ENCODE peak calls at places on chromosomes 4 and X, in four cellular contexts. C, B, V and F are unnamed samples.

GRCh38 chr4:10113362-10114047 is 3.1 kb downstream of the WDR1 start:
- DNase-seq in C (no peak), B (no peak), V (no peak), F (no peak)

GRCh38 chr4:122930877-122931276 is 8.5 kb upstream of the NUDT6 start:
- DNase-seq in C (no peak), B (no peak), V (no peak), F (no peak)

GRCh38 chr4:102959503-102959902 is 60.0 kb downstream of the SLC9B1 start:
- DNase-seq in C (no peak), B (peak), V (no peak), F (no peak)

GRCh38 chrX:133215747-133216146 is 2.4 kb downstream of the TFDP3 start:
- DNase-seq in C (peak), B (peak), V (peak), F (no peak)

GRCh38 chrX:28158019-28158777 is 176.9 kb upstream of the DCAF8L1 start:
- DNase-seq in C (no peak), B (no peak), V (no peak), F (no peak)

GRCh38 chr4:175469519-175469918 is 342.5 kb downstream of the GPM6A start:
- DNase-seq in C (no peak), B (no peak), V (no peak), F (no peak)

GRCh38 chrX:135193740-135194139 is 22.5 kb upstream of the CT55 start:
- DNase-seq in C (no peak), B (no peak), V (no peak), F (no peak)

GRCh38 chr4:44760142-44760898 is 34.0 kb upstream of the GNPDA2 start:
- DNase-seq in C (no peak), B (peak), V (peak), F (no peak)

GRCh38 chr4:60822986-60823385 is 377.1 kb upstream of the ADGRL3 start:
- DNase-seq in C (no peak), B (no peak), V (no peak), F (no peak)

GRCh38 chr4:100539706-100540105 is 21.9 kb upstream of the EMCN start:
- DNase-seq in C (no peak), B (no peak), V (no peak), F (no peak)

GRCh38 chrX:71440401-71440800 is 74.2 kb downstream of the TAF1 start:
- DNase-seq in C (no peak), B (no peak), V (no peak), F (no peak)

GRCh38 chr4:128006592-128006991 is 41.4 kb downstream of the ABHD18 start:
- DNase-seq in C (no peak), B (no peak), V (no peak), F (no peak)

GRCh38 chr4:41324861-41325260 is 68.1 kb downstream of the UCHL1 start:
- DNase-seq in C (no peak), B (no peak), V (no peak), F (no peak)

GRCh38 chr4:5707366-5708133 is 809 bp downstream of the EVC2 start:
- DNase-seq in C (no peak), B (no peak), V (no peak), F (no peak)
- TF ChIP-seq TCF7 in C (no peak), B (no peak), V (no peak), F (no peak)

GRCh38 chr4:98261291-98262271 is at the start of gene RAP1GDS1:
- DNase-seq in C (peak), B (peak), V (peak), F (no peak)
- TF ChIP-seq TCF7 in C (no peak), B (no peak), V (no peak), F (no peak)

GRCh38 chr4:183602444-183603102 is 56.4 kb downstream of the RWDD4 start:
- DNase-seq in C (no peak), B (peak), V (no peak), F (no peak)
- TF ChIP-seq TCF7 in C (no peak), B (no peak), V (no peak), F (no peak)

DNA sequence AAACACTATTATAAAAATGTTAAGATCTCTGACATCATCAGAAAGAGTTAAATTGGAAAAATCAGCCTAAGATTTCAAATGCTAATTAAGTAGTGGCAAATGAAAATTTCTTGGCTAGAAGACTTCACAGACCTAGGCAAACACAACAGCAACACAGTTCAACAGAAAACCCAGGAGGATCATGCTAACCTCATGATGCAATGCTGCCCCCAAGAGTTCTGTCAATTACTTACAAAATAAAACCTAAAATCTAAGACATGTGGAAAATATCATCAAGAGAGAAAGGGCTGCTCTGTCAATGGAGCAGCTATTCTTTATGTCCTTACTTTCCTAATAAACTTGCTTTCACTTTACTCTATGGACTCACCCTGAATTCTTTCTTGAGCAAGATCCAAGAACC is 21.0 kb downstream of the S100G start:
- DNase-seq in C (no peak), B (peak), V (peak), F (no peak)
- TF ChIP-seq TCF7 in C (no peak), B (no peak), V (no peak), F (no peak)

DNA sequence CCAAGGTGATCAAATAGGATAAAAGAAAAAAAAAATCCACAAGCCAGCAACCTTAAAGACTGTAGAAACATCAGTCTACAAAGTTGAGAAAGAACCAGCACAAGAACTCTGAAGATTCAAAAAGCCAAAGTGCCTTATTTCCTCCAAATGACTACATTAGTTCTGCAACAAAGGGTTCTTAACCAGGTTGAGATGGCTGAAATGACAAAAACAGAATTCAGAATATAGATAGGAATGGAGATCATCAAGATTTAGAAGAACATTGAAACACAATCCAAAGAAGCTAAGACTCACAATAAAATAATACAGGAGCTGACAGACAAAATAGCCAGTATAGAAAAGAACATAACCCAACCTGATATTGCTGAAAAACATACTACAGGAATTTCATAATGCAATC is 156.5 kb upstream of the ZCCHC13 start:
- DNase-seq in C (no peak), B (no peak), V (no peak), F (no peak)
- TF ChIP-seq TCF7 in C (no peak), B (no peak), V (no peak), F (no peak)

DNA sequence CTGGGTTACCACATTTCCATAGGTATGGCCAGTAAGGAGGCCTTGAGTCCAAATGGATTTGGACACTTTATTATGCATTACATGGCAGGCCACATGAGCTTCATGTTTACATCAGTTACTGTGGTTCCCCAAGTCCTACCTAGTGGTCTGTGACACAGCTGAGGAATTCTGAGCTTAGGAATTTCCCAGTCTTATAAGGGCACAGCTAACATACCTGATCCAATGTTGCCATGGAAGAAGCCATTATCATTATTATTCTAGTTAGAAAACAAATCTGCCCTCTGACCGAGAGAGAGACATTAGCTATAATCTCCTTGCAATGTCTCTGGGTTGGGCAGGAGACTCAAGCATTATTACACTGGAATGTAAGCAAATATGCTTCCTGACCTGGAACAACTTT is 174.4 kb upstream of the NUDT10 start:
- DNase-seq in C (no peak), B (no peak), V (no peak), F (no peak)
- TF ChIP-seq TCF7 in C (no peak), B (no peak), V (no peak), F (no peak)

GRCh38 chrX:65035451-65035779 is 59.2 kb upstream of the ZC4H2 start:
- DNase-seq in C (peak), B (peak), V (no peak), F (no peak)
- TF ChIP-seq TCF7 in C (no peak), B (no peak), V (no peak), F (no peak)

GRCh38 chr4:3204021-3204431 is 44.9 kb upstream of the MSANTD1 start:
- DNase-seq in C (no peak), B (no peak), V (peak), F (no peak)

GRCh38 chr4:3205995-3206394 is 43.0 kb upstream of the MSANTD1 start:
- DNase-seq in C (no peak), B (no peak), V (peak), F (no peak)

GRCh38 chr4:3200423-3201090 is 48.4 kb upstream of the MSANTD1 start:
- DNase-seq in C (no peak), B (no peak), V (no peak), F (no peak)

GRCh38 chr4:3201718-3202702 is 46.9 kb upstream of the MSANTD1 start:
- DNase-seq in C (no peak), B (peak), V (peak), F (peak)

GRCh38 chr4:3202836-3203820 is 45.8 kb upstream of the MSANTD1 start:
- DNase-seq in C (no peak), B (no peak), V (peak), F (no peak)
- TF ChIP-seq TCF7 in C (no peak), B (no peak), V (peak), F (no peak)

GRCh38 chrX:53281321-53281822 is at the start of gene IQSEC2:
- DNase-seq in C (peak), B (peak), V (no peak), F (no peak)
- TF ChIP-seq TCF7 in C (no peak), B (no peak), V (no peak), F (no peak)